ENCODE peak calls at places on chromosomes 12 and 14, in five cellular contexts. G is mesendoderm, N is cardiac muscle cell, O is testis, J is AG04450. Q is an unnamed sample.

GRCh38 chr14:74418031-74418430 is 8.0 kb downstream of the SYNDIG1L start:
- DNase-seq in G (no peak), J (no peak), O (no peak), N (no peak), Q (no peak)

GRCh38 chr12:124654666-124655316 is 87.4 kb upstream of the NCOR2 start:
- DNase-seq in O (peak; percentile 82), J (no peak), N (no peak), G (no peak), Q (no peak)

GRCh38 chr14:68910540-68910939 is 68.6 kb downstream of the ACTN1 start:
- DNase-seq in N (no peak), J (no peak), O (no peak), G (no peak), Q (peak; percentile 37)

GRCh38 chr12:10283028-10283427 is 24.6 kb upstream of the KLRD1 start:
- DNase-seq in O (no peak), N (no peak), J (no peak), G (no peak), Q (no peak)

GRCh38 chr12:9271875-9272274 is 63.7 kb upstream of the PZP start:
- DNase-seq in O (no peak), G (no peak), N (no peak), J (no peak), Q (no peak)

GRCh38 chr12:39723831-39724230 is 104.2 kb upstream of the ABCD2 start:
- DNase-seq in N (peak; percentile 56), O (no peak), J (no peak), G (peak; percentile 34), Q (peak; percentile 84)

GRCh38 chr12:30794020-30794419 is 39.3 kb upstream of the CAPRIN2 start:
- DNase-seq in G (peak; percentile 39), O (no peak), J (no peak), N (peak; percentile 15), Q (no peak)

GRCh38 chr14:75381642-75382041 is 46.2 kb upstream of the JDP2 start:
- DNase-seq in J (no peak), G (no peak), O (no peak), N (no peak), Q (no peak)

GRCh38 chr12:15532364-15532977 is 210.2 kb downstream of the PTPRO start:
- DNase-seq in O (no peak), G (peak; percentile 82), J (peak; percentile 50), N (peak; percentile 83), Q (peak; percentile 84)

GRCh38 chr14:106586098-106586704 is 1059.8 kb downstream of the TMEM121 start:
- DNase-seq in J (no peak), O (peak; percentile 82), G (no peak), N (no peak), Q (peak; percentile 64)

GRCh38 chr12:131795688-131796410 is 32.3 kb upstream of the MMP17 start:
- DNase-seq in N (no peak), O (no peak), J (no peak), G (peak; percentile 75), Q (no peak)

GRCh38 chr12:89856431-89856830 is 147.8 kb upstream of the ATP2B1 start:
- DNase-seq in N (peak; percentile 94), J (no peak), O (no peak), G (no peak), Q (peak; percentile 19)

GRCh38 chr12:54021432-54022013 is 6.7 kb upstream of the HOXC6 start:
- DNase-seq in J (no peak), N (no peak), G (peak; percentile 86), O (no peak), Q (no peak)

GRCh38 chr14:59882957-59883356 is 12.4 kb upstream of the RTN1 start:
- DNase-seq in N (no peak), O (no peak), G (peak; percentile 29), J (no peak), Q (peak; percentile 39)

GRCh38 chr12:30822385-30823139 is 67.8 kb upstream of the CAPRIN2 start:
- DNase-seq in G (peak; percentile 76), O (peak; percentile 70), N (peak; percentile 75), J (no peak), Q (no peak)

GRCh38 chr12:99131761-99132199 is 486.7 kb downstream of the APAF1 start:
- DNase-seq in G (peak; percentile 91), N (peak; percentile 60), J (no peak), O (no peak), Q (peak; percentile 96)

GRCh38 chr12:80700327-80700726 is 7.1 kb upstream of the MYF6 start:
- DNase-seq in G (no peak), O (no peak), N (no peak), J (no peak), Q (no peak)

GRCh38 chr12:80701388-80701787 is 6.0 kb upstream of the MYF6 start:
- DNase-seq in G (no peak), O (no peak), N (no peak), J (no peak), Q (no peak)

GRCh38 chr12:80698266-80698665 is 9.2 kb upstream of the MYF6 start:
- DNase-seq in G (no peak), J (no peak), N (no peak), O (no peak), Q (no peak)

GRCh38 chr12:80697270-80697887 is 10.1 kb upstream of the MYF6 start:
- DNase-seq in J (no peak), N (no peak), O (no peak), G (no peak), Q (no peak)

DNA sequence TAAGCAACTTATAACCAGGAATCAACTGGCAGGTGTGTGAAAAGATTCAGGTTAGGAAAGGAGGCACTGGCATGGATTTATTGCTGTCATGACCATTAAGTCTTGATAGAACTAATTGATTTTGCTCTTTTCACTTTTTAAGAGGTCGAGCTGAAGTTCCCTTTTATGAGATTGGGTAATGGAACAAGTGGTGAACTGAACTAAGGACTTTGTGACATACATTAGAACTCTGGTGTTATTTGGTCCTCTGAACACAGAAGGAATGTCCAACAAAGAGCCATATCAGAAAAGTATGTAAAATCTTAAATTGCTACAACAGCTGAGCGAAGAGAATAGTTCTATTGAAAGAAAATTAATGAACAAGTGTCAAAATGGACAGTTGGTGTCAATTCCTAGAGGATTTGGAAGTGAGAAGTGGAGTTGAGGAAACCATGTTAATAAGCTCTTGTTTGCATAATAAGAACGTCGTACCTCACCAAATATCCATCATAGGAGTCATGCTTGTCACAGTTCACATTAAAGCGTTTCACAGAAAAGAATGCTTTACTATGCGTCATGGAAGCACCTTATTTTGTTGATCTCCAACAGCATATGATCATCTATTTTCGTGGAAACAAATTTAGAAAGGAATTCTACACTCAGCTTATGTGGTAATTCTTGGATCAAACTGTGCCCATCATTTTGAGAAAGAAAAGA is 8.4 kb upstream of the MYF6 start:
- DNase-seq in O (no peak), N (no peak), G (no peak), J (no peak), Q (no peak)
- H3K27ac ChIP-seq in O (no peak overlapping the region), N (no peak overlapping the region), G (no peak overlapping the region), J (no peak overlapping the region), Q (no peak overlapping the region)

GRCh38 chr12:115998789-115999478 is 278.6 kb downstream of the MED13L start:
- DNase-seq in G (no peak), J (no peak), N (no peak), O (no peak), Q (no peak)

GRCh38 chr12:115998119-115998633 is 279.3 kb downstream of the MED13L start:
- DNase-seq in J (peak; percentile 27), G (peak; percentile 84), O (no peak), N (peak; percentile 73), Q (peak; percentile 75)

GRCh38 chr12:116002890-116003536 is 274.5 kb downstream of the MED13L start:
- DNase-seq in O (no peak), J (no peak), G (peak; percentile 50), N (peak; percentile 63), Q (no peak)

GRCh38 chr12:115999582-115999981 is 277.9 kb downstream of the MED13L start:
- DNase-seq in J (no peak), O (no peak), N (no peak), G (no peak), Q (no peak)

DNA sequence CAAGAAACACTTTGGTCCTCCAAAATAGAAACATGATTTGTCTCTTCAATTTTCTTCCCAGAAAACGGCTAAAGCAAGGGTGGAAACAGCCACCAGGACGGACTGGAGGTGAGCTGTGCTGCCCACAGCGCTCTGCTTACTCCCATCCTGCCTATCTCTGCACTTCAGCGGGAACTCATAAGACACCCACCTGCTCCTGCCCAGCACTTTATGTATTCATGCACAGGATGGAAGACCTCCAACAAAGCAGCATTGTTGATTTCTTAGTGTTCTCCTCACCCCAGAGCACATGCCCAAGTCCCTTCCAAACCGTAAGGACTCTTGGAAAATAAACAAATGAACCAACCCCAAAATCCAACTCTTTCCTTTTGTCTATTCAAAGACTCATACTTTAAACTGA is 277.2 kb downstream of the MED13L start:
- DNase-seq in O (no peak), J (no peak), N (no peak), G (no peak), Q (no peak)
- H3K27ac ChIP-seq in O (no peak overlapping the region), J (no peak overlapping the region), N (peak overlapping the region; percentile 22), G (no peak overlapping the region), Q (no peak overlapping the region)

DNA sequence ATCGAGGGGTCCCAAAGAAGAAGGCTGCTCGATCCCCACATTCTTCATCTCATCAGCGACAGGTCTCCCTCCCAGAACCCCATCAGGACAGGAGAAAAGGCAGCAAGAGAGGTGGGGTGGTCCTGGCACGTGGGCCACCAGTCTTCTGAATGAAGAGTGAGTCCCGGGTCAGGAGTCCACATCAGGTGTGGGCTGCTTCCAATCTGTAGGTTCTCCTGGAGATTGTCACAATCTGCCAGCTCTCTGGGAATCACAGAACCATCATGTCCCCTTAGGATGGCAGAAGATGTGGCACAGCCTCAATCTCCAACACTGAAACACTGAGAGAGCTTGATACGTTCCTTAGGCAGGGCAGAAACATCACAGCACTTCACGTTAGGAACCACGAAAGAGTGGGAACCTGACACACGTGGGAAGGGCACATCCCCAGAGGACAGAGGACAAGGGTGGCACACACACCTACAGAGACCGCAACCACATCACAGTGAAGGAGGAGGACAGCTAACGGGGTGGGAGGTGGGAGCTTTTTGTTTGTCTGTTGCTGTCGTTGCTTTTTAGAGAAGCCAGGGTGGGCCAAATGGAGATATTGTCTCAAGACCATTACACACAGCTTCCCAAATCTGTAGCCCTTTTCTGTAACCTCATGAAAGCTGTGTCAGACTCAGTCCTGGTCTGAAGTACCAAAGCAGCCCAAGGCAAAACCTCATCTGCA is 284.5 kb downstream of the DPF3 start:
- DNase-seq in N (no peak), J (no peak), G (no peak), O (no peak), Q (no peak)
- H3K27ac ChIP-seq in N (no peak overlapping the region), J (peak overlapping the region; percentile 100), G (no peak overlapping the region), O (no peak overlapping the region), Q (no peak overlapping the region)

GRCh38 chr12:69922999-69923398 is 98.0 kb downstream of the MYRFL start:
- DNase-seq in J (no peak), G (no peak), O (no peak), N (no peak), Q (no peak)

GRCh38 chr12:69929125-69929524 is 104.1 kb downstream of the MYRFL start:
- DNase-seq in J (no peak), O (no peak), G (no peak), N (peak; percentile 48), Q (no peak)

GRCh38 chr12:69927145-69927544 is 102.1 kb downstream of the MYRFL start:
- DNase-seq in G (no peak), J (no peak), O (no peak), N (no peak), Q (no peak)

GRCh38 chr12:69929531-69929930 is 104.5 kb downstream of the MYRFL start:
- DNase-seq in J (no peak), O (no peak), G (no peak), N (peak; percentile 62), Q (no peak)

DNA sequence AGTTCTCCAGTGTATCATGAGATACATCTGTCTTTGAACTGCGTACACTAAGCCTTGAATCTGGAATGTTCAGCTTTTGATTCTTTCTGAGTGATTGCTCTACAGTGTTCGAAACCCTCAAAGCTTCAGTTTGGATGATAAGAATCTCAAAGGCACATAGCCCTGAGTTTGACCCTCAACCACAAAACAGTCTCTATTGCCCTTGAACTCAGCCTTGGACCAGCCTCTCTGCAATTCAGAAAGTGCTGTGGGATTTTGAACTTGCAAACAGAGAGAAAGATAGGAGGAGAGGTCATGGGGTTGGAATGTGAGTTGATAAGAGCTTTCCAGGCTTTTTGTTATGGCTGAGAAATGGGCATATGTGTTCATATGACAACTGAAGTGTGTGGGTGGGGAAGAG is 100.3 kb downstream of the MYRFL start:
- DNase-seq in G (peak; percentile 68), O (no peak), J (no peak), N (no peak), Q (no peak)
- H3K27ac ChIP-seq in G (no peak overlapping the region), O (no peak overlapping the region), J (no peak overlapping the region), N (no peak overlapping the region), Q (no peak overlapping the region)

Q was measured in A673.